ENCODE peak calls at places on chromosomes 1 and 21, in ten cellular contexts. P is stimulated activated CD4-positive, alpha-beta T cell treated with anti-CD3 and anti-CD28 coated beads, Interleukin-15, amount 100 ng/mL, for 48 hours; H is A172; A is GF-D8; L is H7; D is Right ventricle myocardium superior; M is AG04449; S is GM23338; F is activated gamma-delta T cell treated with Interleukin-2 at 50 U/mL for 16 hours; K is midbrain. I is an unnamed sample.

GRCh38 chr1:19044975-19045831 is 88.7 kb upstream of the IFFO2 start:
- DNase-seq in P (no peak), H (no peak), A (no peak), L (peak), D (no peak), M (no peak), S (no peak), F (no peak), K (peak), I (peak)

GRCh38 chr1:192539450-192540132 is 36.0 kb upstream of the RGS1 start:
- DNase-seq in P (no peak), H (peak), A (no peak), L (no peak), D (no peak), M (peak), S (peak), F (no peak), K (no peak), I (no peak)

GRCh38 chr1:64691631-64692030 is 53.2 kb upstream of the RAVER2 start:
- DNase-seq in P (no peak), H (peak), A (no peak), L (no peak), D (no peak), M (no peak), S (peak), F (no peak), K (no peak), I (no peak)

GRCh38 chr1:33903210-33903589 is 39.3 kb downstream of the HMGB4 start:
- DNase-seq in P (no peak), H (no peak), A (no peak), L (no peak), D (no peak), M (no peak), S (no peak), F (no peak), K (no peak), I (no peak)

GRCh38 chr1:111888740-111889376 is 100.6 kb downstream of the KCND3 start:
- DNase-seq in P (no peak), H (no peak), A (no peak), L (no peak), D (no peak), M (no peak), S (no peak), F (no peak), K (no peak), I (no peak)

GRCh38 chr1:12201343-12202189 is 28.3 kb upstream of the VPS13D start:
- DNase-seq in P (no peak), H (no peak), A (no peak), L (no peak), D (no peak), M (no peak), S (no peak), F (no peak), K (no peak), I (peak)

GRCh38 chr1:211697356-211697755 is 21.9 kb upstream of the NEK2 start:
- DNase-seq in P (no peak), H (no peak), A (no peak), L (no peak), D (no peak), M (no peak), S (no peak), F (no peak), K (no peak), I (peak)

GRCh38 chr1:203152158-203153034 is 23.2 kb downstream of the MYBPH start:
- DNase-seq in P (no peak), H (peak), A (no peak), L (no peak), D (no peak), M (no peak), S (no peak), F (no peak), K (no peak), I (no peak)

GRCh38 chr1:15157524-15158399 is 4.2 kb downstream of the TMEM51 start:
- DNase-seq in P (no peak), H (no peak), A (no peak), L (no peak), D (no peak), M (no peak), S (peak), F (no peak), K (no peak), I (no peak)

GRCh38 chr1:195481293-195481692 is 1126.9 kb downstream of the KCNT2 start:
- DNase-seq in P (no peak), H (no peak), A (no peak), L (no peak), D (no peak), M (no peak), S (peak), F (no peak), K (no peak), I (no peak)

GRCh38 chr1:163874070-163874469 is 552.3 kb downstream of the NUF2 start:
- DNase-seq in P (no peak), H (no peak), A (no peak), L (peak), D (no peak), M (no peak), S (peak), F (no peak), K (no peak), I (no peak)

GRCh38 chr1:223161321-223161720 is 18.3 kb upstream of the TLR5 start:
- DNase-seq in P (no peak), H (no peak), A (no peak), L (peak), D (no peak), M (no peak), S (peak), F (no peak), K (no peak), I (no peak)

GRCh38 chr1:151988405-151988851 is 5.2 kb downstream of the S100A10 start:
- DNase-seq in P (no peak), H (peak), A (no peak), L (no peak), D (no peak), M (no peak), S (no peak), F (no peak), K (no peak), I (no peak)

GRCh38 chr1:216898801-216899200 is 175.6 kb upstream of the ESRRG start:
- DNase-seq in P (no peak), H (no peak), A (no peak), L (no peak), D (no peak), M (no peak), S (no peak), F (no peak), K (no peak), I (no peak)

GRCh38 chr1:57082711-57083439 is 117.1 kb upstream of the C8B start:
- DNase-seq in P (no peak), H (no peak), A (no peak), L (no peak), D (peak), M (no peak), S (no peak), F (no peak), K (no peak), I (no peak)

GRCh38 chr1:37614105-37614504 is 18.4 kb upstream of the GNL2 start:
- DNase-seq in P (no peak), H (no peak), A (no peak), L (no peak), D (no peak), M (no peak), S (no peak), F (no peak), K (no peak), I (no peak)

GRCh38 chr1:1958071-1958541 is 39.0 kb upstream of the TMEM52 start:
- DNase-seq in P (no peak), H (no peak), A (no peak), L (no peak), D (no peak), M (no peak), S (no peak), F (no peak), K (no peak), I (no peak)

GRCh38 chr1:175564723-175565122 is 178.7 kb downstream of the TNR start:
- DNase-seq in P (no peak), H (no peak), A (no peak), L (no peak), D (no peak), M (no peak), S (no peak), F (no peak), K (no peak), I (no peak)

GRCh38 chr1:32266926-32267645 is 16.0 kb downstream of the LCK start:
- DNase-seq in P (no peak), H (no peak), A (no peak), L (no peak), D (no peak), M (peak), S (no peak), F (no peak), K (no peak), I (no peak)

GRCh38 chr21:36129219-36129618 is 5.7 kb upstream of the CBR3 start:
- DNase-seq in P (no peak), H (no peak), A (no peak), L (peak), D (no peak), M (no peak), S (no peak), F (no peak), K (no peak), I (no peak)

GRCh38 chr1:209692296-209692695 is 12.3 kb upstream of the HSD11B1 start:
- DNase-seq in P (no peak), H (no peak), A (no peak), L (no peak), D (no peak), M (no peak), S (no peak), F (no peak), K (no peak), I (no peak)

GRCh38 chr21:41325138-41325537 is 8.5 kb downstream of the FAM3B start:
- DNase-seq in P (no peak), H (no peak), A (no peak), L (no peak), D (no peak), M (no peak), S (no peak), F (no peak), K (no peak), I (no peak)

GRCh38 chr1:154220970-154221814 is 437 bp downstream of the UBAP2L start:
- DNase-seq in P (peak), H (peak), A (no peak), L (peak), D (peak), M (no peak), S (peak), F (peak), K (peak), I (peak)

GRCh38 chr1:19797827-19798226 is 1.9 kb downstream of the TMCO4 start:
- DNase-seq in P (no peak), H (no peak), A (no peak), L (no peak), D (no peak), M (no peak), S (no peak), F (no peak), K (no peak), I (no peak)